ENCODE peak calls at places on chromosomes 11 and 22, in seven cellular contexts. X, W, O, F, D, M and R are unnamed samples.
A peak's percentile ranks its signal among the peaks of the same experiment; 100 is the strongest.

GRCh38 chr11:117064275-117064674 is 34.0 kb downstream of the SIK3 start:
- DNase-seq in O (no peak), M (no peak), D (no peak), X (no peak), W (no peak), F (peak; percentile 16), R (no peak)

GRCh38 chr22:20569059-20570058 is 61.9 kb downstream of the MED15 start:
- DNase-seq in F (no peak), O (no peak), M (peak; percentile 93), D (no peak), W (peak; percentile 53), X (peak; percentile 42), R (peak; percentile 67)

GRCh38 chr11:30346068-30346688 is 23.3 kb downstream of the ARL14EP start:
- DNase-seq in D (peak; percentile 84), O (no peak), M (peak; percentile 18), X (no peak), F (peak; percentile 72), W (no peak), R (no peak)

GRCh38 chr11:17771415-17771814 is 36.8 kb downstream of the KCNC1 start:
- DNase-seq in D (no peak), W (no peak), O (no peak), M (no peak), X (no peak), F (no peak), R (no peak)

GRCh38 chr22:46089426-46090041 is 60.8 kb upstream of the PPARA start:
- DNase-seq in X (no peak), O (no peak), M (no peak), F (no peak), W (no peak), D (no peak), R (no peak)

GRCh38 chr11:78132475-78132874 is 7.0 kb downstream of the ALG8 start:
- DNase-seq in X (no peak), D (no peak), F (no peak), W (no peak), M (no peak), O (no peak), R (no peak)

GRCh38 chr11:1762537-1763302 is 1.0 kb downstream of the CTSD start:
- DNase-seq in X (no peak), W (no peak), F (peak; percentile 27), D (no peak), M (no peak), O (peak; percentile 92), R (no peak)

GRCh38 chr11:109034341-109034696 is 369.4 kb downstream of the DDX10 start:
- DNase-seq in D (no peak), M (peak; percentile 32), W (no peak), X (no peak), O (no peak), F (no peak), R (no peak)

GRCh38 chr22:22060200-22061084 is 77.9 kb upstream of the TOP3B start:
- DNase-seq in X (peak; percentile 73), D (peak; percentile 73), W (peak; percentile 38), O (peak; percentile 56), M (no peak), F (peak; percentile 4), R (peak; percentile 24)

GRCh38 chr22:50243704-50244419 is 961 bp downstream of the TUBGCP6 start:
- DNase-seq in O (no peak), X (no peak), M (no peak), W (no peak), F (peak; percentile 30), D (no peak), R (no peak)

GRCh38 chr11:101487775-101488174 is 96.0 kb downstream of the TRPC6 start:
- DNase-seq in W (no peak), M (no peak), D (no peak), F (no peak), O (no peak), X (no peak), R (no peak)

GRCh38 chr11:72081856-72082255 is 1.2 kb downstream of the LRRC51 start:
- DNase-seq in O (no peak), D (no peak), M (no peak), W (no peak), F (no peak), X (no peak), R (no peak)

GRCh38 chr22:46352691-46353386 is 17.3 kb downstream of the TRMU start:
- DNase-seq in F (no peak), M (no peak), X (no peak), W (no peak), O (no peak), D (no peak), R (no peak)

GRCh38 chr11:20112291-20113146 is 47.8 kb downstream of the DBX1 start:
- DNase-seq in X (no peak), O (peak; percentile 77), M (peak; percentile 95), W (no peak), D (no peak), F (no peak), R (no peak)

GRCh38 chr11:66981976-66982578 is 7.0 kb downstream of the C11orf86 start:
- DNase-seq in D (no peak), X (no peak), O (peak; percentile 97), F (peak; percentile 89), W (no peak), M (peak; percentile 68), R (no peak)

GRCh38 chr11:124837491-124837856 is 27.8 kb upstream of the ROBO3 start:
- DNase-seq in W (no peak), D (peak; percentile 73), X (no peak), O (peak; percentile 30), M (peak; percentile 74), F (peak; percentile 69), R (no peak)

GRCh38 chr11:43399983-43400630 is 41.4 kb downstream of the TTC17 start:
- DNase-seq in F (no peak), X (peak; percentile 1), M (no peak), W (no peak), D (no peak), O (no peak), R (no peak)

GRCh38 chr22:26283330-26283729 is 114.1 kb downstream of the SEZ6L start:
- DNase-seq in O (no peak), W (no peak), D (no peak), X (no peak), M (no peak), F (no peak), R (no peak)

GRCh38 chr11:134391656-134392055 is 20.4 kb downstream of the B3GAT1 start:
- DNase-seq in M (no peak), X (no peak), F (no peak), O (no peak), D (no peak), W (no peak), R (no peak)

GRCh38 chr11:120179071-120179672 is 31.7 kb upstream of the OAF start:
- DNase-seq in F (no peak), W (peak; percentile 7), O (peak; percentile 19), X (no peak), M (no peak), D (no peak), R (no peak)